ENCODE peak calls at places on chromosomes 1 and 21, in four cellular contexts. J, A, Z and C are unnamed samples. For H3K27me3, the result is how much of the 10 kb centered on the place peaks cover.

GRCh38 chr1:203252678-203253077 is 23.2 kb upstream of the CHIT1 start:
- DNase-seq in J (no peak), Z (no peak), A (no peak), C (no peak)

GRCh38 chr1:227299238-227299637 is 19.1 kb downstream of the CDC42BPA start:
- DNase-seq in Z (no peak), J (no peak), A (peak), C (no peak)

GRCh38 chr1:200107004-200107470 is 79.5 kb downstream of the NR5A2 start:
- DNase-seq in A (peak), Z (no peak), J (no peak), C (peak)

GRCh38 chr1:85200870-85201339 is at the start of gene SYDE2:
- DNase-seq in J (peak), Z (peak), A (peak), C (peak)

GRCh38 chr21:35512321-35512720 is 463.2 kb upstream of the RUNX1 start:
- DNase-seq in J (no peak), Z (no peak), A (no peak), C (no peak)

GRCh38 chr1:2232255-2232915 is 4.3 kb downstream of the SKI start:
- DNase-seq in Z (no peak), J (no peak), A (no peak), C (no peak)

GRCh38 chr1:60904079-60904852 is 178.1 kb upstream of the NFIA start:
- DNase-seq in J (no peak), Z (no peak), A (peak), C (no peak)

GRCh38 chr1:184483101-184483813 is 96.4 kb downstream of the C1orf21 start:
- DNase-seq in Z (no peak), A (peak), J (no peak), C (no peak)

GRCh38 chr1:151728151-151728711 is 6.9 kb downstream of the RIIAD1 start:
- DNase-seq in Z (no peak), J (no peak), A (no peak), C (no peak)

GRCh38 chr1:8139941-8140340 is 113.8 kb upstream of the ERRFI1 start:
- DNase-seq in J (no peak), Z (no peak), A (no peak), C (no peak)

GRCh38 chr1:5758000-5758858 is 234.0 kb downstream of the NPHP4 start:
- DNase-seq in J (peak), A (no peak), Z (no peak), C (no peak)

GRCh38 chr1:9778905-9779304 is 44.9 kb downstream of the CLSTN1 start:
- DNase-seq in A (no peak), J (no peak), Z (no peak), C (no peak)

GRCh38 chr1:18419123-18419844 is 61.4 kb upstream of the KLHDC7A start:
- DNase-seq in A (no peak), J (no peak), Z (no peak), C (no peak)

GRCh38 chr1:17212487-17213121 is 7.7 kb downstream of the PADI1 start:
- DNase-seq in J (peak), A (no peak), Z (peak), C (peak)

GRCh38 chr1:38287036-38287435 is 240.4 kb upstream of the POU3F1 start:
- DNase-seq in A (no peak), J (no peak), Z (no peak), C (no peak)

GRCh38 chr21:46549650-46550049 is 55.2 kb downstream of the S100B start:
- DNase-seq in Z (no peak), J (no peak), A (no peak), C (no peak)

GRCh38 chr1:200409203-200409760 is 554 bp downstream of the ZNF281 start:
- DNase-seq in J (peak), A (no peak), Z (peak), C (peak)

GRCh38 chr1:979744-980072 is 2.2 kb downstream of the PERM1 start:
- DNase-seq in A (no peak), J (no peak), Z (no peak), C (no peak)
- H3K27me3 ChIP-seq in A (under half), J (under half), Z (under half), C (under half)

DNA sequence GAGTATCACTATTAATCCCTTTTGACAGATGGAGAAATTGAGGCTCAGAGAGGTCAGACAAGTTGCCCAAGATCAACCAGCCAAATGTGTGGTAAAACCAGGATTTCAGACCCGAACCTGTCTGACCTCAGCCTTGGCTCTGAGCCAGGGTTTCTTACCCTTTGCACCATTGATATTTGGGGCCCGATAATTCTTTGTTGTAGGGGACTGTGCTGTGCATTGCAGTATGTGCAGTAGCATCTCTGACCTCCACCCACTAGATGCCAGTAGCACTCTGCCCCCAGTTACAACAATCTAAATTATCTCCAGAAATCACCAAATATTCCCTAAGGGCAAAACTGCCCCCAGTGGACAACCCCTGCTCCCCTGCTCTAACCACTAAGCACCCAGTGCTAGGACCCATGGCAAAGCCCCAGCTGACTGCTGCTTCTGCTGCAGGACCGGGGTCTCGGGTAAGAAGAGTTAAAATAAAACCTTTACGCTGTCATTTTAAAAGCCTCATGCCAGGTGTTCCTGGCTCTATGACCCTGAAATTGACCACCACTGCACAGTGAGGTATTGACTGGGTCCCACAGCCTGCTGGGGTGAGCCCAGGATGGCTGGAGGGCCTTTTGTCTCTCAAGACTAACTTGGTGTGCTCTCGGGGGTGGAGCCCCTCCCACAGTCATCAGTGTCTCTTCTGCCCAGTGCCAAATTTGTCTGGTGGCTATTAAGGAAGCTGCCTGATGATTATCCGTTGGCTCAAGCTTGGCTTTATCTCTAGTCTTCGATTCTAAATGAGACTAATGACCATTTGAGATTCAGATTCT is 5.6 kb upstream of the MAN1C1 start:
- DNase-seq in A (peak), J (no peak), Z (no peak), C (no peak)
- H3K27me3 ChIP-seq in A (under half), J (under half), Z (under half), C (under half)

DNA sequence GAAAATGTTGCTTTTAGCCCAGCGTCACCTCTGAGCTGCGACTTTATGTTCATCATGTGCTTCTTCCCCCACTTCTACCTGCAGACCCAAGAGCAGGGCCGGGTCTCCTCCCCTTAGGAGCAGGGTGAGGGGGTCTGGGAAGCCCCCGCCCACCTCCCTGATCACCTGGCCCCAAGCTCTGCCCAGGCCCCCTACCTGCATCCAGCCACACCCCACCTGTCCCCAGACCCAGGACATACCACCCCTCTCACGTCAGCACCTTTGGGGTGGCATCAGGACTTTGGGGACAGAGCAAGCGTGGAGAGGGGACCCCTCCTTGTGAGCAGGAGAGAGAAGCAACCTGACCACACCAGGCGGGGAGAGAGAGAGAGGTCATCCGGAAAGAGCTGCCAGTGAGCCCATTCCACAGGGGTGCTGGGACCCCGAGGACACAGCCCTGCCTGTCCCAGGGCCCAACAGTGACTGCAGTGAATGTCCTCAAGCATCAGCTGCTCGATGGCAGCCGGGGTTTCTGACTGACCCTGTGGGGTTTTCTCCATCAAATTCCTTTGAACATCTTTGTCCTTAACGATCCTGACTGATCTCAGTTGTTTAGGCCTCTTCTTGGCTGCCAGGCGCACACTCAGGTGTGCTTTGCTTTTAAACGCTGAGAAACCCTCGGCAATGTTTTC is 42.8 kb upstream of the COL18A1 start:
- DNase-seq in J (no peak), A (no peak), Z (no peak), C (no peak)
- H3K27me3 ChIP-seq in J (under half), A (under half), Z (under half), C (under half)

GRCh38 chr1:3233031-3233430 is 164.0 kb downstream of the PRDM16 start:
- DNase-seq in A (no peak), J (no peak), Z (no peak), C (no peak)
- H3K27me3 ChIP-seq in A (half or more), J (under half), Z (under half), C (under half)

DNA sequence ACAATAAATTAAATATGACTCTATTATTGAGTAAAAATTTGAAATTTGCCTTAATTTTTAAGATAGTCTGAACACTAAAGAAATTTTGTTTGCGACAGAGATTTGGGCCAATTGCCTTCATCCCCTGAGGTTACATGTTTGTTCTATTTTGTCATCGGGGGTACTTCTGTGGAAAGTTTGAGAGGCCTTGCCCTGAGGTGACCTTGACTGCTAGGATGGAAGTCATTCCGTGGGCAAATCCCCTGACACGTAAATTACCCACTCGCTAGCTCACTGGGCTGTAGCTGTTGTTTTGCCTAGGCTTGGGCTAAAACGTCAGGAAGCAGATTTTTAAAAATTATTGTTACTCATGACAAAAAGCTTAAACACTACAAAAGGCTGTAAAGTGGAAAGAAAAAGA is 142.5 kb downstream of the MRPS6 start:
- DNase-seq in A (no peak), J (no peak), Z (no peak), C (no peak)
- H3K27me3 ChIP-seq in A (under half), J (under half), Z (under half), C (under half)

GRCh38 chr1:36738245-36738644 is 255.5 kb upstream of the CSF3R start:
- DNase-seq in A (no peak), J (no peak), Z (no peak), C (peak)
- H3K27me3 ChIP-seq in A (half or more), J (under half), Z (under half), C (under half)

GRCh38 chr1:161481624-161482392 is 23.4 kb upstream of the FCGR2A start:
- DNase-seq in Z (no peak), A (peak), J (no peak), C (no peak)
- H3K27me3 ChIP-seq in Z (under half), A (under half), J (under half), C (under half)

GRCh38 chr1:76868154-76868882 is 1.0 kb downstream of the ST6GALNAC5 start:
- DNase-seq in J (peak), A (peak), Z (no peak), C (peak)

GRCh38 chr1:76865696-76866291 is 1.5 kb upstream of the ST6GALNAC5 start:
- DNase-seq in A (no peak), Z (no peak), J (no peak), C (no peak)

GRCh38 chr1:76864383-76864782 is 2.9 kb upstream of the ST6GALNAC5 start:
- DNase-seq in Z (no peak), A (no peak), J (no peak), C (no peak)

GRCh38 chr1:76867342-76868130 is at the start of gene ST6GALNAC5:
- DNase-seq in A (peak), J (peak), Z (no peak), C (no peak)

DNA sequence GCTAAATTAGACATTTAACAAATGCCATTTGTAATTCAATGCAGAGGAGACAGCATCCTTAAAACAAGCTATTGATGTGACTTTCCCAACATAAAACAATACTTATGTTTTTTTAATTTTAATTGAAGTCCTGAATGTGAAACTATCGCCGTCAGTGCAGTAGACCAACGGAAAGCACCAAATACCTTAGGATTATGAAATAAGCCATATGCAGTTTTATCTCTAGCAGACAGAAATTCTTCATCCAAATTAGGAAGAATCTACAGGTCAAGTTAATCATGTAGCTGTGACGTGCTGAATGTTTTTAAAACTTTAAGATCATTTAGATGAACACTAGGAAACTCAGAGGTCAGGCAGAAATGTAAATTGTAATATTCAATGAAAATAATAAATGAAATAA is 714 bp upstream of the ST6GALNAC5 start:
- DNase-seq in J (no peak), A (no peak), Z (no peak), C (no peak)
- H3K27me3 ChIP-seq in J (under half), A (half or more), Z (under half), C (under half)